ENCODE peak calls at places on chromosome 1, in ten cellular contexts. I is AG08395; M is H9; R is amniotic epithelial cell; S is EL; J is activated CD4-positive, alpha-beta T cell treated with anti-CD3 and anti-CD28 coated beads, Interleukin-2, amount 50 U/mL, for 24 hours; H is HT1080; L is left cardiac atrium; T is astrocyte of the cerebellum; D is heart left ventricle. O is an unnamed sample.

GRCh38 chr1:94819584-94819944 is 593 bp upstream of the SLC44A3 start:
- DNase-seq in I (no peak), M (no peak), R (no peak), S (no peak), J (no peak), H (no peak), L (no peak), T (no peak), D (no peak), O (no peak)

GRCh38 chr1:153985341-153985912 is 712 bp downstream of the RAB13 start:
- DNase-seq in I (peak), M (peak), R (peak), S (peak), J (no peak), H (peak), L (peak), T (no peak), D (no peak), O (peak)

GRCh38 chr1:94970783-94971182 is 43.9 kb upstream of the CNN3 start:
- DNase-seq in I (no peak), M (no peak), R (peak), S (peak), J (no peak), H (peak), L (no peak), T (no peak), D (no peak), O (no peak)

GRCh38 chr1:244863491-244864252 is 671 bp downstream of the HNRNPU start:
- DNase-seq in I (no peak), M (no peak), R (no peak), S (no peak), J (peak), H (peak), L (peak), T (no peak), D (peak), O (peak)

GRCh38 chr1:220685879-220686278 is 4.3 kb upstream of the C1orf115 start:
- DNase-seq in I (no peak), M (peak), R (no peak), S (no peak), J (no peak), H (no peak), L (no peak), T (no peak), D (no peak), O (no peak)

GRCh38 chr1:245881767-245882391 is 625.2 kb downstream of the SMYD3 start:
- DNase-seq in I (no peak), M (no peak), R (peak), S (no peak), J (no peak), H (no peak), L (no peak), T (no peak), D (no peak), O (no peak)

GRCh38 chr1:204151562-204152309 is at the start of gene ETNK2:
- DNase-seq in I (peak), M (peak), R (no peak), S (peak), J (peak), H (peak), L (peak), T (no peak), D (peak), O (peak)

GRCh38 chr1:227946624-227947424 is 908 bp downstream of the WNT9A start:
- DNase-seq in I (peak), M (peak), R (peak), S (peak), J (no peak), H (no peak), L (peak), T (no peak), D (peak), O (peak)

GRCh38 chr1:229024528-229025119 is 246.3 kb upstream of the RAB4A start:
- DNase-seq in I (peak), M (no peak), R (peak), S (peak), J (no peak), H (peak), L (peak), T (peak), D (no peak), O (peak)

GRCh38 chr1:95578462-95578861 is 344.5 kb downstream of the RWDD3 start:
- DNase-seq in I (no peak), M (no peak), R (no peak), S (no peak), J (no peak), H (no peak), L (no peak), T (no peak), D (no peak), O (no peak)

GRCh38 chr1:94246692-94247145 is 9.3 kb upstream of the ARHGAP29 start:
- DNase-seq in I (no peak), M (no peak), R (no peak), S (peak), J (no peak), H (peak), L (no peak), T (no peak), D (no peak), O (no peak)

GRCh38 chr1:150560011-150560438 is 10.8 kb downstream of the ADAMTSL4 start:
- DNase-seq in I (peak), M (peak), R (no peak), S (peak), J (no peak), H (peak), L (peak), T (no peak), D (peak), O (peak)

GRCh38 chr1:191618202-191618601 is 540.1 kb upstream of the RGS18 start:
- DNase-seq in I (no peak), M (no peak), R (no peak), S (no peak), J (no peak), H (no peak), L (no peak), T (no peak), D (no peak), O (no peak)

GRCh38 chr1:221891708-221892107 is 149.8 kb upstream of the DUSP10 start:
- DNase-seq in I (peak), M (no peak), R (peak), S (peak), J (no peak), H (no peak), L (no peak), T (no peak), D (no peak), O (no peak)

GRCh38 chr1:53071167-53071865 is 9.3 kb downstream of the PODN start:
- DNase-seq in I (no peak), M (no peak), R (no peak), S (no peak), J (no peak), H (no peak), L (peak), T (no peak), D (peak), O (no peak)

GRCh38 chr1:183689770-183690204 is 36.7 kb upstream of the APOBEC4 start:
- DNase-seq in I (no peak), M (no peak), R (no peak), S (no peak), J (no peak), H (no peak), L (no peak), T (no peak), D (no peak), O (no peak)

GRCh38 chr1:68449901-68450300 is at the start of gene RPE65:
- DNase-seq in I (no peak), M (no peak), R (peak), S (no peak), J (no peak), H (peak), L (no peak), T (peak), D (no peak), O (no peak)

GRCh38 chr1:95207223-95207935 is 26.6 kb upstream of the RWDD3 start:
- DNase-seq in I (no peak), M (no peak), R (no peak), S (no peak), J (no peak), H (peak), L (peak), T (no peak), D (no peak), O (no peak)

GRCh38 chr1:47388548-47389238 is 27.4 kb upstream of the FOXE3 start:
- DNase-seq in I (peak), M (peak), R (peak), S (peak), J (peak), H (peak), L (peak), T (peak), D (no peak), O (peak)

GRCh38 chr1:101309334-101310221 is 72.8 kb downstream of the S1PR1 start:
- DNase-seq in I (peak), M (peak), R (peak), S (peak), J (no peak), H (peak), L (peak), T (peak), D (peak), O (peak)

GRCh38 chr1:21368514-21369289 is 71.2 kb upstream of the NBPF3 start:
- DNase-seq in I (peak), M (peak), R (peak), S (peak), J (peak), H (peak), L (peak), T (peak), D (peak), O (peak)

GRCh38 chr1:234655328-234656069 is 45.5 kb upstream of the IRF2BP2 start:
- DNase-seq in I (no peak), M (no peak), R (no peak), S (no peak), J (no peak), H (peak), L (no peak), T (no peak), D (no peak), O (no peak)

GRCh38 chr1:182229451-182229850 is 162.1 kb downstream of the GLUL start:
- DNase-seq in I (no peak), M (no peak), R (no peak), S (no peak), J (no peak), H (no peak), L (no peak), T (no peak), D (no peak), O (no peak)

GRCh38 chr1:226100436-226101347 is 38.2 kb downstream of the H3-3A start:
- DNase-seq in I (peak), M (no peak), R (peak), S (peak), J (peak), H (no peak), L (peak), T (no peak), D (no peak), O (no peak)

GRCh38 chr1:167599839-167600581 is 30.0 kb upstream of the RCSD1 start:
- DNase-seq in I (peak), M (no peak), R (peak), S (peak), J (no peak), H (peak), L (peak), T (peak), D (no peak), O (peak)

GRCh38 chr1:47059376-47059775 is 7.7 kb upstream of the CYP4Z1 start:
- DNase-seq in I (no peak), M (no peak), R (no peak), S (no peak), J (no peak), H (no peak), L (no peak), T (no peak), D (no peak), O (no peak)

GRCh38 chr1:245583575-245584330 is 429.0 kb downstream of the KIF26B start:
- DNase-seq in I (no peak), M (no peak), R (peak), S (no peak), J (no peak), H (no peak), L (no peak), T (no peak), D (no peak), O (no peak)

GRCh38 chr1:212315907-212316306 is 30.7 kb downstream of the PPP2R5A start:
- DNase-seq in I (no peak), M (peak), R (peak), S (peak), J (no peak), H (peak), L (no peak), T (peak), D (no peak), O (no peak)

GRCh38 chr1:89934441-89934840 is 60.5 kb upstream of the ZNF326 start:
- DNase-seq in I (no peak), M (no peak), R (no peak), S (no peak), J (no peak), H (no peak), L (no peak), T (no peak), D (no peak), O (no peak)

GRCh38 chr1:182248721-182249120 is 142.9 kb downstream of the GLUL start:
- DNase-seq in I (no peak), M (no peak), R (no peak), S (no peak), J (no peak), H (no peak), L (no peak), T (no peak), D (no peak), O (no peak)

GRCh38 chr1:208047476-208047934 is 136.6 kb upstream of the CD34 start:
- DNase-seq in I (peak), M (no peak), R (peak), S (no peak), J (no peak), H (no peak), L (peak), T (peak), D (peak), O (peak)

GRCh38 chr1:39494671-39495410 is 3.4 kb downstream of the BMP8A start:
- DNase-seq in I (no peak), M (no peak), R (no peak), S (no peak), J (no peak), H (no peak), L (no peak), T (no peak), D (no peak), O (no peak)

GRCh38 chr1:39354572-39354971 is 136.9 kb upstream of the BMP8A start:
- DNase-seq in I (no peak), M (no peak), R (no peak), S (no peak), J (no peak), H (no peak), L (no peak), T (no peak), D (no peak), O (no peak)

GRCh38 chr1:218380125-218380977 is 35.2 kb downstream of the TGFB2 start:
- DNase-seq in I (peak), M (no peak), R (peak), S (peak), J (no peak), H (peak), L (peak), T (peak), D (no peak), O (no peak)

O was measured in psoas muscle.